ENCODE peak calls at places on chromosomes 6 and 20, in nine cellular contexts. One of them, this sample, is unnamed.

GRCh38 chr6:168828035-168828434 is 387.1 kb downstream of the SMOC2 start:
- DNase-seq in HFFc6: no peak
- DNase-seq in stromal cell of bone marrow: no peak
- DNase-seq in stimulated activated CD4-positive, alpha-beta T cell treated with anti-CD3 and anti-CD28 coated beads, Interleukin-15, amount 100 ng/mL, for 24 hours: no peak
- DNase-seq in RWPE1: no peak
- DNase-seq in heart left ventricle: no peak
- DNase-seq in astrocyte: no peak
- DNase-seq in lower lobe of right lung: no peak
- DNase-seq in AG04450: no peak
- DNase-seq in this sample: no peak

GRCh38 chr6:25991785-25992412 is 29.3 kb downstream of the TRIM38 start:
- DNase-seq in heart left ventricle: peak
- DNase-seq in AG04450: no peak
- DNase-seq in HFFc6: peak
- DNase-seq in lower lobe of right lung: peak
- DNase-seq in stromal cell of bone marrow: peak
- DNase-seq in astrocyte: peak
- DNase-seq in RWPE1: peak
- DNase-seq in stimulated activated CD4-positive, alpha-beta T cell treated with anti-CD3 and anti-CD28 coated beads, Interleukin-15, amount 100 ng/mL, for 24 hours: peak
- DNase-seq in this sample: peak

GRCh38 chr6:38776515-38776914 is 61.4 kb downstream of the DNAH8 start:
- DNase-seq in stimulated activated CD4-positive, alpha-beta T cell treated with anti-CD3 and anti-CD28 coated beads, Interleukin-15, amount 100 ng/mL, for 24 hours: no peak
- DNase-seq in astrocyte: peak
- DNase-seq in stromal cell of bone marrow: no peak
- DNase-seq in heart left ventricle: no peak
- DNase-seq in AG04450: no peak
- DNase-seq in lower lobe of right lung: no peak
- DNase-seq in RWPE1: peak
- DNase-seq in HFFc6: peak
- DNase-seq in this sample: no peak

GRCh38 chr6:158629376-158630221 is 14.9 kb downstream of the DYNLT1 start:
- DNase-seq in heart left ventricle: no peak
- DNase-seq in stimulated activated CD4-positive, alpha-beta T cell treated with anti-CD3 and anti-CD28 coated beads, Interleukin-15, amount 100 ng/mL, for 24 hours: no peak
- DNase-seq in HFFc6: no peak
- DNase-seq in lower lobe of right lung: no peak
- DNase-seq in RWPE1: no peak
- DNase-seq in AG04450: no peak
- DNase-seq in stromal cell of bone marrow: no peak
- DNase-seq in astrocyte: no peak
- DNase-seq in this sample: peak

GRCh38 chr6:28399370-28400121 is at the start of gene ZSCAN12:
- DNase-seq in lower lobe of right lung: peak
- DNase-seq in astrocyte: peak
- DNase-seq in stromal cell of bone marrow: peak
- DNase-seq in HFFc6: peak
- DNase-seq in RWPE1: peak
- DNase-seq in heart left ventricle: peak
- DNase-seq in AG04450: peak
- DNase-seq in stimulated activated CD4-positive, alpha-beta T cell treated with anti-CD3 and anti-CD28 coated beads, Interleukin-15, amount 100 ng/mL, for 24 hours: peak
- DNase-seq in this sample: peak

GRCh38 chr6:140572867-140573266 is 1198.4 kb upstream of the CITED2 start:
- DNase-seq in heart left ventricle: no peak
- DNase-seq in RWPE1: no peak
- DNase-seq in lower lobe of right lung: no peak
- DNase-seq in stromal cell of bone marrow: no peak
- DNase-seq in stimulated activated CD4-positive, alpha-beta T cell treated with anti-CD3 and anti-CD28 coated beads, Interleukin-15, amount 100 ng/mL, for 24 hours: no peak
- DNase-seq in astrocyte: no peak
- DNase-seq in AG04450: no peak
- DNase-seq in HFFc6: no peak
- DNase-seq in this sample: no peak

GRCh38 chr6:41531591-41532582 is 14.3 kb upstream of the FOXP4 start:
- DNase-seq in HFFc6: peak
- DNase-seq in stromal cell of bone marrow: peak
- DNase-seq in astrocyte: peak
- DNase-seq in stimulated activated CD4-positive, alpha-beta T cell treated with anti-CD3 and anti-CD28 coated beads, Interleukin-15, amount 100 ng/mL, for 24 hours: peak
- DNase-seq in AG04450: peak
- DNase-seq in lower lobe of right lung: no peak
- DNase-seq in RWPE1: no peak
- DNase-seq in heart left ventricle: no peak
- DNase-seq in this sample: peak

GRCh38 chr20:62721511-62722197 is 13.0 kb downstream of the NTSR1 start:
- DNase-seq in heart left ventricle: no peak
- DNase-seq in stromal cell of bone marrow: no peak
- DNase-seq in stimulated activated CD4-positive, alpha-beta T cell treated with anti-CD3 and anti-CD28 coated beads, Interleukin-15, amount 100 ng/mL, for 24 hours: no peak
- DNase-seq in HFFc6: no peak
- DNase-seq in AG04450: no peak
- DNase-seq in RWPE1: no peak
- DNase-seq in lower lobe of right lung: no peak
- DNase-seq in astrocyte: no peak
- DNase-seq in this sample: no peak

GRCh38 chr6:126307859-126308258 is 32.1 kb upstream of the CENPW start:
- DNase-seq in RWPE1: peak
- DNase-seq in stimulated activated CD4-positive, alpha-beta T cell treated with anti-CD3 and anti-CD28 coated beads, Interleukin-15, amount 100 ng/mL, for 24 hours: no peak
- DNase-seq in HFFc6: peak
- DNase-seq in lower lobe of right lung: peak
- DNase-seq in heart left ventricle: no peak
- DNase-seq in astrocyte: peak
- DNase-seq in stromal cell of bone marrow: peak
- DNase-seq in AG04450: peak
- DNase-seq in this sample: no peak

GRCh38 chr20:37475258-37475657 is 45.8 kb upstream of the NNAT start:
- DNase-seq in stimulated activated CD4-positive, alpha-beta T cell treated with anti-CD3 and anti-CD28 coated beads, Interleukin-15, amount 100 ng/mL, for 24 hours: no peak
- DNase-seq in HFFc6: no peak
- DNase-seq in heart left ventricle: no peak
- DNase-seq in AG04450: no peak
- DNase-seq in lower lobe of right lung: no peak
- DNase-seq in RWPE1: no peak
- DNase-seq in astrocyte: no peak
- DNase-seq in stromal cell of bone marrow: no peak
- DNase-seq in this sample: peak

GRCh38 chr20:35199696-35200095 is 26.8 kb upstream of the MMP24 start:
- DNase-seq in stromal cell of bone marrow: peak
- DNase-seq in lower lobe of right lung: no peak
- DNase-seq in heart left ventricle: no peak
- DNase-seq in RWPE1: no peak
- DNase-seq in stimulated activated CD4-positive, alpha-beta T cell treated with anti-CD3 and anti-CD28 coated beads, Interleukin-15, amount 100 ng/mL, for 24 hours: no peak
- DNase-seq in AG04450: no peak
- DNase-seq in HFFc6: peak
- DNase-seq in astrocyte: peak
- DNase-seq in this sample: no peak

GRCh38 chr20:59258103-59258705 is 42.2 kb upstream of the EDN3 start:
- DNase-seq in astrocyte: no peak
- DNase-seq in stimulated activated CD4-positive, alpha-beta T cell treated with anti-CD3 and anti-CD28 coated beads, Interleukin-15, amount 100 ng/mL, for 24 hours: no peak
- DNase-seq in AG04450: no peak
- DNase-seq in RWPE1: no peak
- DNase-seq in heart left ventricle: no peak
- DNase-seq in stromal cell of bone marrow: no peak
- DNase-seq in HFFc6: no peak
- DNase-seq in lower lobe of right lung: no peak
- DNase-seq in this sample: no peak

GRCh38 chr6:31149827-31150447 is 7.7 kb downstream of the CCHCR1 start:
- DNase-seq in HFFc6: no peak
- DNase-seq in lower lobe of right lung: no peak
- DNase-seq in stromal cell of bone marrow: no peak
- DNase-seq in AG04450: no peak
- DNase-seq in heart left ventricle: no peak
- DNase-seq in astrocyte: no peak
- DNase-seq in RWPE1: no peak
- DNase-seq in stimulated activated CD4-positive, alpha-beta T cell treated with anti-CD3 and anti-CD28 coated beads, Interleukin-15, amount 100 ng/mL, for 24 hours: no peak
- DNase-seq in this sample: no peak

GRCh38 chr20:41443667-41444066 is 77.0 kb upstream of the EMILIN3 start:
- DNase-seq in AG04450: no peak
- DNase-seq in stromal cell of bone marrow: no peak
- DNase-seq in lower lobe of right lung: no peak
- DNase-seq in RWPE1: peak
- DNase-seq in heart left ventricle: no peak
- DNase-seq in astrocyte: no peak
- DNase-seq in HFFc6: no peak
- DNase-seq in stimulated activated CD4-positive, alpha-beta T cell treated with anti-CD3 and anti-CD28 coated beads, Interleukin-15, amount 100 ng/mL, for 24 hours: peak
- DNase-seq in this sample: no peak

GRCh38 chr20:25300496-25301170 is 52.7 kb downstream of the PYGB start:
- DNase-seq in heart left ventricle: no peak
- DNase-seq in lower lobe of right lung: no peak
- DNase-seq in HFFc6: peak
- DNase-seq in stimulated activated CD4-positive, alpha-beta T cell treated with anti-CD3 and anti-CD28 coated beads, Interleukin-15, amount 100 ng/mL, for 24 hours: no peak
- DNase-seq in AG04450: no peak
- DNase-seq in astrocyte: peak
- DNase-seq in stromal cell of bone marrow: no peak
- DNase-seq in RWPE1: no peak
- DNase-seq in this sample: no peak

GRCh38 chr20:50633361-50633760 is 58.0 kb downstream of the RIPOR3 start:
- DNase-seq in AG04450: no peak
- DNase-seq in stromal cell of bone marrow: no peak
- DNase-seq in RWPE1: no peak
- DNase-seq in HFFc6: no peak
- DNase-seq in lower lobe of right lung: no peak
- DNase-seq in astrocyte: no peak
- DNase-seq in stimulated activated CD4-positive, alpha-beta T cell treated with anti-CD3 and anti-CD28 coated beads, Interleukin-15, amount 100 ng/mL, for 24 hours: no peak
- DNase-seq in heart left ventricle: no peak
- DNase-seq in this sample: no peak

GRCh38 chr6:11731423-11731822 is 47.2 kb downstream of the ADTRP start:
- DNase-seq in heart left ventricle: no peak
- DNase-seq in RWPE1: no peak
- DNase-seq in AG04450: no peak
- DNase-seq in astrocyte: no peak
- DNase-seq in stromal cell of bone marrow: no peak
- DNase-seq in stimulated activated CD4-positive, alpha-beta T cell treated with anti-CD3 and anti-CD28 coated beads, Interleukin-15, amount 100 ng/mL, for 24 hours: no peak
- DNase-seq in HFFc6: no peak
- DNase-seq in lower lobe of right lung: no peak
- DNase-seq in this sample: no peak

GRCh38 chr6:10138917-10139316 is 276.0 kb downstream of the TFAP2A start:
- DNase-seq in lower lobe of right lung: no peak
- DNase-seq in stimulated activated CD4-positive, alpha-beta T cell treated with anti-CD3 and anti-CD28 coated beads, Interleukin-15, amount 100 ng/mL, for 24 hours: no peak
- DNase-seq in AG04450: no peak
- DNase-seq in heart left ventricle: no peak
- DNase-seq in HFFc6: peak
- DNase-seq in RWPE1: peak
- DNase-seq in astrocyte: peak
- DNase-seq in stromal cell of bone marrow: no peak
- DNase-seq in this sample: no peak

GRCh38 chr20:5216663-5217062 is 89.9 kb downstream of the CDS2 start:
- DNase-seq in RWPE1: no peak
- DNase-seq in stimulated activated CD4-positive, alpha-beta T cell treated with anti-CD3 and anti-CD28 coated beads, Interleukin-15, amount 100 ng/mL, for 24 hours: no peak
- DNase-seq in HFFc6: no peak
- DNase-seq in AG04450: no peak
- DNase-seq in lower lobe of right lung: no peak
- DNase-seq in astrocyte: no peak
- DNase-seq in heart left ventricle: peak
- DNase-seq in stromal cell of bone marrow: no peak
- DNase-seq in this sample: no peak

GRCh38 chr6:99606670-99607415 is at the start of gene PRDM13:
- DNase-seq in HFFc6: no peak
- DNase-seq in lower lobe of right lung: no peak
- DNase-seq in stromal cell of bone marrow: no peak
- DNase-seq in heart left ventricle: no peak
- DNase-seq in astrocyte: no peak
- DNase-seq in RWPE1: no peak
- DNase-seq in stimulated activated CD4-positive, alpha-beta T cell treated with anti-CD3 and anti-CD28 coated beads, Interleukin-15, amount 100 ng/mL, for 24 hours: peak
- DNase-seq in AG04450: no peak
- DNase-seq in this sample: peak

GRCh38 chr20:41268402-41268801 is 49.1 kb downstream of the ZHX3 start:
- DNase-seq in RWPE1: no peak
- DNase-seq in stimulated activated CD4-positive, alpha-beta T cell treated with anti-CD3 and anti-CD28 coated beads, Interleukin-15, amount 100 ng/mL, for 24 hours: no peak
- DNase-seq in stromal cell of bone marrow: no peak
- DNase-seq in lower lobe of right lung: no peak
- DNase-seq in astrocyte: no peak
- DNase-seq in HFFc6: no peak
- DNase-seq in AG04450: no peak
- DNase-seq in heart left ventricle: no peak
- DNase-seq in this sample: no peak

GRCh38 chr6:167805349-167806060 is 21.2 kb upstream of the AFDN start:
- DNase-seq in heart left ventricle: no peak
- DNase-seq in astrocyte: no peak
- DNase-seq in stimulated activated CD4-positive, alpha-beta T cell treated with anti-CD3 and anti-CD28 coated beads, Interleukin-15, amount 100 ng/mL, for 24 hours: no peak
- DNase-seq in lower lobe of right lung: no peak
- DNase-seq in stromal cell of bone marrow: no peak
- DNase-seq in RWPE1: no peak
- DNase-seq in HFFc6: no peak
- DNase-seq in AG04450: no peak
- DNase-seq in this sample: no peak

GRCh38 chr6:126076992-126077664 is 90.8 kb downstream of the TRMT11 start:
- DNase-seq in lower lobe of right lung: no peak
- DNase-seq in RWPE1: no peak
- DNase-seq in stromal cell of bone marrow: peak
- DNase-seq in HFFc6: no peak
- DNase-seq in astrocyte: no peak
- DNase-seq in stimulated activated CD4-positive, alpha-beta T cell treated with anti-CD3 and anti-CD28 coated beads, Interleukin-15, amount 100 ng/mL, for 24 hours: no peak
- DNase-seq in heart left ventricle: no peak
- DNase-seq in AG04450: no peak
- DNase-seq in this sample: no peak

This sample was measured in endodermal cell.